ENCODE peak calls at places on chromosomes 12 and 14, in seven cellular contexts. B, V, P, D, F, I and M are unnamed samples.

GRCh38 chr14:100899841-100900771 is 3.4 kb downstream of the RTL1 start:
- DNase-seq in B (peak), F (no peak), P (no peak), V (no peak), D (no peak), I (no peak), M (peak)

GRCh38 chr14:50225067-50225973 is 6.1 kb downstream of the SOS2 start:
- DNase-seq in F (no peak), B (peak), D (no peak), P (peak), V (no peak), I (peak), M (peak)

GRCh38 chr12:8052679-8053078 is 13.5 kb downstream of the C3AR1 start:
- DNase-seq in F (no peak), I (no peak), P (no peak), D (no peak), B (no peak), V (no peak), M (no peak)

GRCh38 chr14:105154476-105154871 is 14.1 kb downstream of the JAG2 start:
- DNase-seq in P (no peak), F (no peak), V (no peak), B (no peak), I (no peak), D (no peak), M (no peak)

GRCh38 chr12:124664395-124665111 is 97.1 kb upstream of the NCOR2 start:
- DNase-seq in F (no peak), V (no peak), B (no peak), P (no peak), D (no peak), I (peak), M (no peak)

GRCh38 chr12:12441891-12442461 is 85.1 kb downstream of the BORCS5 start:
- DNase-seq in B (no peak), V (no peak), D (no peak), F (no peak), I (peak), P (no peak), M (no peak)

GRCh38 chr12:82481954-82482353 is 123.6 kb downstream of the METTL25 start:
- DNase-seq in I (no peak), V (no peak), P (no peak), D (no peak), B (no peak), F (no peak), M (no peak)

GRCh38 chr12:18430425-18431048 is 169.2 kb downstream of the PIK3C2G start:
- DNase-seq in B (no peak), I (peak), P (peak), V (no peak), D (peak), F (peak), M (peak)

GRCh38 chr14:87745507-87746118 is 247.4 kb downstream of the GALC start:
- DNase-seq in F (peak), V (no peak), I (peak), P (peak), B (peak), D (peak), M (peak)

GRCh38 chr12:128707488-128707887 is 116.3 kb downstream of the SLC15A4 start:
- DNase-seq in V (no peak), B (no peak), P (no peak), F (no peak), I (no peak), D (no peak), M (no peak)

GRCh38 chr12:57343703-57344378 is 87.0 kb downstream of the R3HDM2 start:
- DNase-seq in P (no peak), I (no peak), F (no peak), V (no peak), D (no peak), B (no peak), M (no peak)